ENCODE peak calls at places on chromosome 5, in seven cellular contexts. I is A549, L is sigmoid colon, B is transverse colon, A is tibial nerve, J is stomach, K is H1. N is an unnamed sample.
A peak's percentile ranks its signal among the peaks of the same experiment; 100 is the strongest.

GRCh38 chr5:64164166-64164565 is 1.5 kb upstream of the RNF180 start:
- DNase-seq in I (no peak), L (no peak), B (no peak), A (no peak), J (no peak), K (no peak), N (no peak)

GRCh38 chr5:82365744-82366228 is 87.6 kb upstream of the RPS23 start:
- DNase-seq in I (no peak), L (no peak), B (no peak), A (no peak), J (no peak), K (no peak), N (no peak)

GRCh38 chr5:180303226-180304015 is 11.5 kb upstream of the MAPK9 start:
- DNase-seq in I (no peak), L (no peak), B (no peak), A (no peak), J (no peak), K (no peak), N (no peak)

GRCh38 chr5:122195784-122196394 is 66.5 kb downstream of the ZNF474 start:
- DNase-seq in I (peak; percentile 19), L (no peak), B (no peak), A (peak; percentile 51), J (no peak), K (peak; percentile 51), N (no peak)

GRCh38 chr5:73999306-73999705 is 373.3 kb downstream of the ARHGEF28 start:
- DNase-seq in I (no peak), L (no peak), B (no peak), A (no peak), J (no peak), K (no peak), N (no peak)

GRCh38 chr5:143154495-143155375 is 248.8 kb downstream of the NR3C1 start:
- DNase-seq in I (no peak), L (no peak), B (no peak), A (no peak), J (no peak), K (no peak), N (no peak)

GRCh38 chr5:165185726-165186125 is 1680.3 kb downstream of the MAT2B start:
- DNase-seq in I (no peak), L (no peak), B (no peak), A (no peak), J (no peak), K (no peak), N (no peak)

GRCh38 chr5:107619781-107620180 is 51.0 kb downstream of the EFNA5 start:
- DNase-seq in I (no peak), L (no peak), B (no peak), A (no peak), J (no peak), K (no peak), N (no peak)

GRCh38 chr5:81779125-81779934 is 28.4 kb upstream of the SSBP2 start:
- DNase-seq in I (no peak), L (peak; percentile 87), B (peak; percentile 70), A (peak; percentile 58), J (peak; percentile 81), K (no peak), N (peak; percentile 59)

GRCh38 chr5:19837536-19838179 is 150.3 kb downstream of the CDH18 start:
- DNase-seq in I (no peak), L (no peak), B (no peak), A (no peak), J (no peak), K (no peak), N (no peak)

GRCh38 chr5:89069591-89069990 is 186.6 kb upstream of the MEF2C start:
- DNase-seq in I (no peak), L (no peak), B (no peak), A (no peak), J (no peak), K (no peak), N (no peak)

GRCh38 chr5:141883948-141884318 is 5.7 kb upstream of the PCDH1 start:
- DNase-seq in I (no peak), L (no peak), B (no peak), A (no peak), J (no peak), K (no peak), N (no peak)

GRCh38 chr5:64869419-64869818 is 100.7 kb downstream of the CWC27 start:
- DNase-seq in I (no peak), L (no peak), B (no peak), A (no peak), J (no peak), K (no peak), N (no peak)

GRCh38 chr5:43038523-43038989 is 1.6 kb downstream of the ANXA2R start:
- DNase-seq in I (no peak), L (no peak), B (peak; percentile 23), A (no peak), J (no peak), K (no peak), N (no peak)

GRCh38 chr5:55384072-55384471 is 76.3 kb downstream of the MTREX start:
- DNase-seq in I (no peak), L (no peak), B (no peak), A (no peak), J (no peak), K (no peak), N (no peak)

GRCh38 chr5:126610616-126611015 is 9.9 kb downstream of the PHAX start:
- DNase-seq in I (no peak), L (no peak), B (no peak), A (no peak), J (peak; percentile 18), K (peak; percentile 19), N (no peak)

GRCh38 chr5:32654427-32654826 is 56.7 kb upstream of the NPR3 start:
- DNase-seq in I (no peak), L (no peak), B (no peak), A (no peak), J (no peak), K (no peak), N (no peak)

GRCh38 chr5:126138475-126139005 is 284.7 kb upstream of the GRAMD2B start:
- DNase-seq in I (no peak), L (no peak), B (no peak), A (no peak), J (no peak), K (no peak), N (no peak)

GRCh38 chr5:170907758-170908157 is 45.9 kb downstream of the RANBP17 start:
- DNase-seq in I (no peak), L (no peak), B (no peak), A (no peak), J (no peak), K (no peak), N (no peak)

GRCh38 chr5:134245101-134245604 is 19.3 kb upstream of the PPP2CA start:
- DNase-seq in I (no peak), L (no peak), B (no peak), A (no peak), J (no peak), K (no peak), N (peak; percentile 24)

GRCh38 chr5:139642213-139642612 is 5.9 kb upstream of the CXXC5 start:
- DNase-seq in I (no peak), L (peak; percentile 45), B (peak; percentile 8), A (no peak), J (peak; percentile 5), K (no peak), N (no peak)

GRCh38 chr5:127985811-127986325 is 97.7 kb upstream of the SLC12A2 start:
- DNase-seq in I (no peak), L (no peak), B (no peak), A (no peak), J (no peak), K (no peak), N (no peak)

DNA sequence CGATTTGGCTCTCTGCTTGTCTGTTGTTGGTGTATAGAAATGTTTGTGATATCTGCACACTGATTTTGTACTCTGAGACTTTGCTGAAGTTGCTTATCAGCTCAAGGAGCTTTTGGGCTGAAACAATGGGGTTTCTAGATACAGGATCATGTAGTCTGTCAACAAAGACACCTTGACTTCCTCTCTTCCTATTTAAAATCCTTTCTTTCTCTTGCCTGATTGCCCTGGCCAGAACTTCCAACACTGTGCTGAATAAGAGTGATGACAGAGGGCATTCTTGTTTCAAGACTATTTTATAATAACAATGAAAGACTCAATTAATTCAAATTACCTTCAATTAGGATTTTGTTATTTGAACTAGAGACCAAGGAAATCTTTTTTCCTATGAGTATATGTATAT is 692.5 kb downstream of the PRR16 start:
- DNase-seq in I (no peak), L (no peak), B (no peak), A (no peak), J (no peak), K (no peak), N (no peak)
- H3K27ac ChIP-seq in I (no peak overlapping the region), L (no peak overlapping the region), B (no peak overlapping the region), A (no peak overlapping the region), J (no peak overlapping the region), K (no peak overlapping the region), N (no peak overlapping the region)

GRCh38 chr5:124746916-124747769 is 704 bp upstream of the ZNF608 start:
- DNase-seq in I (peak; percentile 49), L (peak; percentile 90), B (peak; percentile 83), A (peak; percentile 92), J (peak; percentile 79), K (peak; percentile 71), N (peak; percentile 84)
- TF ChIP-seq EP300 in I (no peak), L (no peak), B (peak; percentile 68), A (no peak), J (no peak), K (no peak), N (peak; percentile 39)

GRCh38 chr5:112921031-112921832 is 795 bp downstream of the REEP5 start:
- DNase-seq in I (peak; percentile 69), L (peak; percentile 84), B (peak; percentile 75), A (peak; percentile 31), J (peak; percentile 73), K (peak; percentile 80), N (peak; percentile 81)

GRCh38 chr5:112923148-112923917 is 1.3 kb upstream of the REEP5 start:
- DNase-seq in I (no peak), L (no peak), B (no peak), A (no peak), J (no peak), K (no peak), N (no peak)

GRCh38 chr5:112918679-112919078 is 3.3 kb downstream of the REEP5 start:
- DNase-seq in I (no peak), L (no peak), B (no peak), A (no peak), J (no peak), K (no peak), N (no peak)

GRCh38 chr5:112923988-112924387 is 2.0 kb upstream of the REEP5 start:
- DNase-seq in I (no peak), L (no peak), B (no peak), A (no peak), J (no peak), K (no peak), N (no peak)

GRCh38 chr5:112921833-112922817 is at the start of gene REEP5:
- DNase-seq in I (peak; percentile 74), L (peak; percentile 90), B (peak; percentile 89), A (peak; percentile 56), J (peak; percentile 88), K (peak; percentile 87), N (peak; percentile 85)
- TF ChIP-seq POLR2A in I (peak; percentile 91), L (peak; percentile 78), B (peak; percentile 93), A (peak; percentile 74), J (peak; percentile 80), K (peak; percentile 20), N (peak; percentile 78)

GRCh38 chr5:91910655-91911054 is 527.5 kb upstream of the ARRDC3 start:
- DNase-seq in I (no peak), L (no peak), B (no peak), A (no peak), J (no peak), K (no peak), N (no peak)

GRCh38 chr5:91906494-91906893 is 523.4 kb upstream of the ARRDC3 start:
- DNase-seq in I (no peak), L (no peak), B (no peak), A (no peak), J (no peak), K (no peak), N (no peak)

GRCh38 chr5:91910247-91910646 is 527.1 kb upstream of the ARRDC3 start:
- DNase-seq in I (no peak), L (no peak), B (no peak), A (no peak), J (no peak), K (no peak), N (no peak)

GRCh38 chr5:91906027-91906426 is 522.9 kb upstream of the ARRDC3 start:
- DNase-seq in I (no peak), L (no peak), B (no peak), A (no peak), J (no peak), K (no peak), N (no peak)
- H3K27ac ChIP-seq in I (peak overlapping the region; percentile 66), L (no peak overlapping the region), B (no peak overlapping the region), A (no peak overlapping the region), J (no peak overlapping the region), K (no peak overlapping the region), N (no peak overlapping the region)